ENCODE peak calls at places on chromosomes 16 and 17, in six cellular contexts. S is CD4-positive, alpha-beta T cell; E is PC-3; D is EL; Q is AG04450; J is GM04504. Z is an unnamed sample.

GRCh38 chr16:78122774-78123315 is 23.4 kb downstream of the WWOX start:
- DNase-seq in J (peak), D (peak), S (no peak), E (peak), Q (peak), Z (peak)

GRCh38 chr17:4717791-4718190 is 7.4 kb downstream of the ARRB2 start:
- DNase-seq in D (no peak), J (no peak), S (no peak), Q (no peak), E (no peak), Z (no peak)

GRCh38 chr17:61411114-61411943 is 11.7 kb downstream of the TBX2 start:
- DNase-seq in E (peak), J (no peak), S (no peak), Q (no peak), D (peak), Z (no peak)

GRCh38 chr17:31581491-31581890 is 190.0 kb downstream of the RAB11FIP4 start:
- DNase-seq in S (no peak), E (no peak), Q (no peak), J (no peak), D (peak), Z (no peak)

GRCh38 chr17:67116045-67116575 is 71.8 kb downstream of the CACNG1 start:
- DNase-seq in S (no peak), D (no peak), J (no peak), Q (no peak), E (peak), Z (no peak)

GRCh38 chr16:68287276-68288251 is 23.2 kb downstream of the SLC7A6OS start:
- DNase-seq in D (peak), E (peak), S (peak), J (peak), Q (no peak), Z (no peak)

GRCh38 chr17:40432864-40433528 is 10.3 kb upstream of the IGFBP4 start:
- DNase-seq in Q (no peak), S (no peak), D (peak), J (no peak), E (no peak), Z (no peak)

GRCh38 chr17:60321336-60322055 is 70.4 kb downstream of the USP32 start:
- DNase-seq in J (no peak), S (no peak), E (peak), Q (no peak), D (no peak), Z (no peak)

GRCh38 chr16:88737298-88738166 is 31.2 kb downstream of the CTU2 start:
- DNase-seq in D (peak), E (peak), J (no peak), S (peak), Q (peak), Z (no peak)

GRCh38 chr17:6591599-6592158 is 35.3 kb upstream of the PITPNM3 start:
- DNase-seq in D (peak), Q (peak), J (peak), E (peak), S (no peak), Z (peak)

GRCh38 chr16:3610698-3611144 is 685 bp downstream of the SLX4 start:
- DNase-seq in E (no peak), D (peak), S (no peak), J (no peak), Q (no peak), Z (no peak)

GRCh38 chr16:65032397-65032796 is 89.5 kb downstream of the CDH11 start:
- DNase-seq in E (no peak), J (peak), D (peak), Q (no peak), S (no peak), Z (no peak)

GRCh38 chr17:33940769-33941168 is 314.3 kb upstream of the CCL2 start:
- DNase-seq in E (no peak), J (no peak), Q (no peak), D (no peak), S (no peak), Z (no peak)

GRCh38 chr17:72380120-72380519 is 259.3 kb downstream of the SOX9 start:
- DNase-seq in J (no peak), S (no peak), E (no peak), Q (no peak), D (no peak), Z (no peak)

GRCh38 chr17:61457226-61457983 is 5.2 kb downstream of the TBX4 start:
- DNase-seq in Q (no peak), E (no peak), J (no peak), D (no peak), S (no peak), Z (no peak)

GRCh38 chr16:19883296-19883951 is 1.2 kb downstream of the GPRC5B start:
- DNase-seq in E (no peak), D (no peak), Q (no peak), J (no peak), S (no peak), Z (no peak)

GRCh38 chr17:80924807-80925610 is 66.6 kb upstream of the CHMP6 start:
- DNase-seq in E (no peak), D (no peak), J (no peak), S (no peak), Q (no peak), Z (no peak)

GRCh38 chr16:2023098-2023925 is 3.4 kb upstream of the NHERF2 start:
- DNase-seq in S (peak), D (peak), E (peak), J (peak), Q (peak), Z (no peak)

GRCh38 chr16:89052824-89053724 is 40.6 kb upstream of the ACSF3 start:
- DNase-seq in Q (no peak), J (no peak), E (peak), D (no peak), S (no peak), Z (no peak)

GRCh38 chr17:80981062-80981902 is 10.4 kb upstream of the CHMP6 start:
- DNase-seq in Q (no peak), D (no peak), S (no peak), J (no peak), E (peak), Z (no peak)

GRCh38 chr16:67542464-67542863 is 13.8 kb downstream of the RIPOR1 start:
- DNase-seq in J (no peak), E (peak), D (peak), S (peak), Q (no peak), Z (peak)

GRCh38 chr17:50200447-50201225 is 795 bp downstream of the COL1A1 start:
- DNase-seq in E (peak), Q (no peak), D (peak), S (peak), J (peak), Z (no peak)

GRCh38 chr17:44314869-44315661 is 6.7 kb downstream of the RUNDC3A start:
- DNase-seq in E (peak), Q (no peak), S (no peak), J (no peak), D (peak), Z (no peak)

GRCh38 chr17:79338142-79338541 is 263.5 kb downstream of the ENGASE start:
- DNase-seq in Q (no peak), E (no peak), D (no peak), J (no peak), S (no peak), Z (no peak)

GRCh38 chr17:60534613-60535157 is 8.6 kb upstream of the APPBP2 start:
- DNase-seq in S (no peak), J (no peak), E (no peak), Q (no peak), D (no peak), Z (no peak)

GRCh38 chr16:80034948-80035700 is 434.6 kb upstream of the MAF start:
- DNase-seq in J (no peak), E (no peak), Q (no peak), D (no peak), S (no peak), Z (no peak)

GRCh38 chr17:8237886-8238285 is 10.0 kb downstream of the CTC1 start:
- DNase-seq in D (no peak), J (no peak), E (no peak), S (no peak), Q (no peak), Z (no peak)

GRCh38 chr16:14041164-14041563 is 30.0 kb upstream of the MRTFB start:
- DNase-seq in S (no peak), Q (no peak), J (no peak), E (no peak), D (no peak), Z (no peak)

GRCh38 chr17:75830168-75831031 is 13.8 kb downstream of the UNC13D start:
- DNase-seq in J (no peak), E (peak), S (no peak), Q (no peak), D (no peak), Z (no peak)

GRCh38 chr17:61647044-61647443 is 56.0 kb upstream of the NACA2 start:
- DNase-seq in E (peak), Q (no peak), J (peak), S (no peak), D (peak), Z (peak)

GRCh38 chr17:65807361-65807760 is 245.9 kb upstream of the AXIN2 start:
- DNase-seq in S (no peak), D (no peak), E (no peak), J (no peak), Q (no peak), Z (no peak)

GRCh38 chr16:22070361-22071351 is 21.7 kb upstream of the VWA3A start:
- DNase-seq in E (no peak), J (no peak), S (no peak), D (no peak), Q (no peak), Z (no peak)

GRCh38 chr16:30473231-30474061 is 904 bp downstream of the ITGAL start:
- DNase-seq in D (no peak), E (no peak), S (no peak), J (no peak), Q (no peak), Z (no peak)

GRCh38 chr16:11007714-11008240 is 63.4 kb downstream of the CLEC16A start:
- DNase-seq in D (no peak), S (no peak), J (no peak), E (no peak), Q (no peak), Z (no peak)

GRCh38 chr17:64466019-64466735 is 17.3 kb downstream of the MILR1 start:
- DNase-seq in J (no peak), D (no peak), S (no peak), E (no peak), Q (no peak), Z (no peak)

GRCh38 chr17:63480826-63481487 is 4.1 kb downstream of the ACE start:
- DNase-seq in D (no peak), S (no peak), J (no peak), E (no peak), Q (no peak), Z (no peak)